ENCODE peak calls at places on chromosomes 1 and 21, in four cellular contexts. A is ovary, L is aorta, P is dorsolateral prefrontal cortex. F is an unnamed sample.

GRCh38 chr1:1041092-1041503 is 21.2 kb downstream of the AGRN start:
- DNase-seq in A (no peak), L (no peak), P (no peak), F (peak; percentile 90)

GRCh38 chr1:100538935-100539835 is 1.2 kb downstream of the GPR88 start:
- DNase-seq in A (no peak), L (peak; percentile 50), P (peak; percentile 62), F (peak; percentile 83)

GRCh38 chr1:48023488-48023887 is 26.3 kb upstream of the TRABD2B start:
- DNase-seq in A (no peak), L (no peak), P (no peak), F (peak; percentile 35)

GRCh38 chr21:42030311-42030710 is 20.2 kb upstream of the ZBTB21 start:
- DNase-seq in A (no peak), L (no peak), P (no peak), F (no peak)

GRCh38 chr1:158494737-158495136 is 22.7 kb downstream of the OR10R2 start:
- DNase-seq in A (no peak), L (no peak), P (no peak), F (no peak)

GRCh38 chr1:113192242-113192641 is 119.2 kb downstream of the LRIG2 start:
- DNase-seq in A (no peak), L (no peak), P (no peak), F (no peak)

GRCh38 chr1:181798191-181798926 is 263.2 kb downstream of the ZNF648 start:
- DNase-seq in A (no peak), L (no peak), P (peak; percentile 52), F (no peak)

GRCh38 chr1:163820748-163821147 is 499.0 kb downstream of the NUF2 start:
- DNase-seq in A (no peak), L (no peak), P (no peak), F (no peak)

GRCh38 chr21:34039678-34040382 is 33.5 kb upstream of the MRPS6 start:
- DNase-seq in A (no peak), L (peak; percentile 55), P (no peak), F (peak; percentile 66)

GRCh38 chr1:160618763-160619274 is 28.0 kb downstream of the SLAMF1 start:
- DNase-seq in A (no peak), L (no peak), P (no peak), F (no peak)

GRCh38 chr21:44299085-44299457 is 782 bp upstream of the PFKL start:
- DNase-seq in A (no peak), L (no peak), P (no peak), F (no peak)

GRCh38 chr1:225642177-225642576 is 10.7 kb downstream of the ENAH start:
- DNase-seq in A (no peak), L (no peak), P (no peak), F (no peak)

GRCh38 chr1:62198781-62199125 is 4.1 kb downstream of the L1TD1 start:
- DNase-seq in A (no peak), L (no peak), P (no peak), F (peak; percentile 71)

GRCh38 chr1:28451011-28451410 is 54.8 kb upstream of the RCC1 start:
- DNase-seq in A (no peak), L (no peak), P (no peak), F (no peak)

GRCh38 chr1:9291914-9292360 is 757 bp upstream of the SPSB1 start:
- DNase-seq in A (peak; percentile 69), L (peak; percentile 79), P (no peak), F (peak; percentile 68)

F was measured in endodermal cell.